ENCODE peak calls at places on chromosomes 6 and 20, in seven cellular contexts. O, Q, R, J, T, E and X are unnamed samples.

GRCh38 chr6:81242634-81243033 is 509.8 kb downstream of the TENT5A start:
- DNase-seq in Q (no peak), R (no peak), T (no peak), E (peak), J (no peak), O (no peak), X (no peak)

GRCh38 chr6:7899046-7899888 is 11.3 kb downstream of the TXNDC5 start:
- DNase-seq in E (no peak), Q (no peak), T (no peak), R (no peak), O (no peak), J (no peak), X (no peak)

GRCh38 chr6:32829495-32829894 is 9.0 kb downstream of the TAP2 start:
- DNase-seq in J (no peak), O (no peak), T (no peak), R (no peak), Q (no peak), E (no peak), X (no peak)

GRCh38 chr6:167236239-167236571 is 54.9 kb upstream of the UNC93A start:
- DNase-seq in R (no peak), J (no peak), E (no peak), Q (no peak), O (no peak), T (no peak), X (no peak)

GRCh38 chr6:149910721-149911151 is 12.2 kb downstream of the RAET1G start:
- DNase-seq in O (peak), T (no peak), Q (no peak), R (no peak), E (no peak), J (no peak), X (no peak)

GRCh38 chr6:149147191-149147590 is 170.3 kb upstream of the TAB2 start:
- DNase-seq in E (no peak), R (no peak), Q (no peak), O (no peak), T (no peak), J (no peak), X (no peak)

GRCh38 chr20:49945306-49945700 is 9.1 kb downstream of the RNF114 start:
- DNase-seq in T (no peak), Q (no peak), O (no peak), R (no peak), E (no peak), J (no peak), X (no peak)

GRCh38 chr20:52231230-52231746 is 39.7 kb upstream of the ZFP64 start:
- DNase-seq in T (no peak), Q (no peak), J (no peak), R (no peak), O (no peak), E (no peak), X (no peak)

GRCh38 chr6:55758156-55758942 is 117.0 kb downstream of the BMP5 start:
- DNase-seq in T (no peak), Q (peak), O (no peak), E (peak), R (no peak), J (no peak), X (no peak)

GRCh38 chr6:150730801-150731445 is 131.2 kb downstream of the PLEKHG1 start:
- DNase-seq in Q (no peak), T (no peak), J (no peak), E (no peak), R (no peak), O (no peak), X (no peak)

GRCh38 chr6:107458687-107459282 is 579 bp downstream of the PDSS2 start:
- DNase-seq in O (peak), T (peak), R (no peak), E (peak), J (no peak), Q (peak), X (no peak)

GRCh38 chr20:47315339-47315662 is 41.2 kb downstream of the ZMYND8 start:
- DNase-seq in O (no peak), Q (peak), E (peak), R (peak), J (no peak), T (no peak), X (no peak)

GRCh38 chr6:17845598-17845997 is 138.9 kb upstream of the NUP153 start:
- DNase-seq in T (no peak), Q (no peak), E (no peak), R (no peak), O (no peak), J (no peak), X (no peak)

GRCh38 chr6:154907293-154907692 is 87.8 kb upstream of the TIAM2 start:
- DNase-seq in J (no peak), E (no peak), O (peak), R (no peak), Q (no peak), T (no peak), X (no peak)

GRCh38 chr6:27604986-27605385 is 132.1 kb upstream of the ZNF184 start:
- DNase-seq in Q (peak), J (no peak), O (no peak), T (no peak), R (no peak), E (peak), X (no peak)

GRCh38 chr20:47596003-47596571 is 94.4 kb downstream of the NCOA3 start:
- DNase-seq in T (no peak), R (no peak), J (no peak), E (no peak), Q (no peak), O (no peak), X (no peak)

GRCh38 chr6:29737707-29738630 is 14.7 kb downstream of the HLA-F start:
- DNase-seq in T (peak), R (peak), Q (peak), J (peak), O (peak), E (peak), X (peak)

GRCh38 chr6:163389354-163389753 is 25.2 kb upstream of the QKI start:
- DNase-seq in T (no peak), R (no peak), E (no peak), Q (no peak), O (no peak), J (no peak), X (no peak)

GRCh38 chr6:73521351-73522254 is 771 bp upstream of the EEF1A1 start:
- DNase-seq in Q (peak), R (peak), T (no peak), O (peak), E (peak), J (peak), X (peak)

GRCh38 chr20:63708301-63709148 is 686 bp downstream of the ZGPAT start:
- DNase-seq in O (no peak), R (no peak), T (peak), Q (peak), J (peak), E (no peak), X (no peak)

GRCh38 chr6:31901415-31901952 is 402 bp downstream of the ZBTB12 start:
- DNase-seq in T (peak), E (peak), Q (peak), R (no peak), J (no peak), O (peak), X (no peak)

GRCh38 chr6:146578054-146578453 is 20.7 kb upstream of the ADGB start:
- DNase-seq in Q (peak), R (no peak), O (no peak), J (no peak), T (no peak), E (peak), X (no peak)